ENCODE peak calls at places on chromosomes 12 and 14, in five cellular contexts. J is OCI-LY7, U is NB4, T is heart right ventricle, H is H9. Y is an unnamed sample.

GRCh38 chr12:18101043-18101442 is 11.1 kb upstream of the RERGL start:
- DNase-seq in J (peak; percentile 76), U (no peak), T (no peak), H (no peak), Y (no peak)

GRCh38 chr12:7995266-7995963 is 37.1 kb upstream of the FOXJ2 start:
- DNase-seq in J (peak; percentile 88), U (peak; percentile 89), T (peak; percentile 61), H (peak; percentile 91), Y (peak; percentile 66)

GRCh38 chr14:98227000-98227726 is 1044.8 kb downstream of the BCL11B start:
- DNase-seq in J (no peak), U (no peak), T (no peak), H (no peak), Y (no peak)

GRCh38 chr12:111270773-111271172 is 98.1 kb downstream of the PHETA1 start:
- DNase-seq in J (no peak), U (no peak), T (no peak), H (no peak), Y (no peak)

GRCh38 chr12:33427071-33427470 is 12.5 kb downstream of the SYT10 start:
- DNase-seq in J (peak; percentile 23), U (peak; percentile 60), T (no peak), H (peak; percentile 52), Y (no peak)

GRCh38 chr12:124497039-124497438 is 70.4 kb downstream of the NCOR2 start:
- DNase-seq in J (no peak), U (no peak), T (peak; percentile 34), H (no peak), Y (no peak)

GRCh38 chr12:12722351-12723146 is 5.4 kb downstream of the CDKN1B start:
- DNase-seq in J (peak; percentile 54), U (peak; percentile 65), T (no peak), H (no peak), Y (no peak)

GRCh38 chr14:67514650-67515385 is 18.3 kb upstream of the PLEKHH1 start:
- DNase-seq in J (peak; percentile 60), U (peak; percentile 53), T (peak; percentile 33), H (peak; percentile 42), Y (peak; percentile 55)

GRCh38 chr12:72282721-72283120 is 10.6 kb downstream of the TRHDE start:
- DNase-seq in J (no peak), U (no peak), T (no peak), H (no peak), Y (no peak)

GRCh38 chr14:68627868-68628604 is 164.8 kb downstream of the ZFP36L1 start:
- DNase-seq in J (no peak), U (no peak), T (peak; percentile 71), H (peak; percentile 85), Y (peak; percentile 66)

GRCh38 chr14:41609704-41610183 is 3.1 kb downstream of the LRFN5 start:
- DNase-seq in J (no peak), U (no peak), T (peak; percentile 44), H (peak; percentile 88), Y (peak; percentile 74)

GRCh38 chr14:71590131-71590530 is 342.1 kb upstream of the RGS6 start:
- DNase-seq in J (no peak), U (no peak), T (no peak), H (no peak), Y (no peak)

GRCh38 chr12:94195483-94195882 is 47.1 kb downstream of the PLXNC1 start:
- DNase-seq in J (no peak), U (no peak), T (no peak), H (no peak), Y (no peak)

GRCh38 chr14:45267084-45267483 is 14.1 kb upstream of the MIS18BP1 start:
- DNase-seq in J (no peak), U (no peak), T (no peak), H (no peak), Y (no peak)

GRCh38 chr12:125228519-125229260 is 163.5 kb downstream of the AACS start:
- DNase-seq in J (no peak), U (no peak), T (no peak), H (peak; percentile 79), Y (no peak)

GRCh38 chr12:22653790-22654189 is 28.8 kb downstream of the ETNK1 start:
- DNase-seq in J (no peak), U (no peak), T (no peak), H (no peak), Y (no peak)

GRCh38 chr14:24083462-24083861 is 10.6 kb upstream of the PCK2 start:
- DNase-seq in J (no peak), U (no peak), T (no peak), H (no peak), Y (no peak)

GRCh38 chr12:94267907-94268575 is 119.7 kb downstream of the PLXNC1 start:
- DNase-seq in J (no peak), U (no peak), T (no peak), H (no peak), Y (no peak)

GRCh38 chr12:52569726-52570125 is 3.9 kb downstream of the KRT74 start:
- DNase-seq in J (no peak), U (no peak), T (no peak), H (no peak), Y (no peak)

GRCh38 chr12:52603314-52603713 is 2.1 kb upstream of the KRT72 start:
- DNase-seq in J (no peak), U (no peak), T (no peak), H (peak; percentile 6), Y (no peak)

GRCh38 chr12:94644141-94644575 is 6.2 kb downstream of the TMCC3 start:
- DNase-seq in J (peak; percentile 41), U (peak; percentile 64), T (no peak), H (no peak), Y (peak; percentile 36)

GRCh38 chr14:88488897-88489296 is 65.9 kb downstream of the PTPN21 start:
- DNase-seq in J (no peak), U (no peak), T (no peak), H (no peak), Y (no peak)

GRCh38 chr12:26572131-26572530 is 260.9 kb downstream of the ITPR2 start:
- DNase-seq in J (no peak), U (no peak), T (no peak), H (no peak), Y (no peak)

DNA sequence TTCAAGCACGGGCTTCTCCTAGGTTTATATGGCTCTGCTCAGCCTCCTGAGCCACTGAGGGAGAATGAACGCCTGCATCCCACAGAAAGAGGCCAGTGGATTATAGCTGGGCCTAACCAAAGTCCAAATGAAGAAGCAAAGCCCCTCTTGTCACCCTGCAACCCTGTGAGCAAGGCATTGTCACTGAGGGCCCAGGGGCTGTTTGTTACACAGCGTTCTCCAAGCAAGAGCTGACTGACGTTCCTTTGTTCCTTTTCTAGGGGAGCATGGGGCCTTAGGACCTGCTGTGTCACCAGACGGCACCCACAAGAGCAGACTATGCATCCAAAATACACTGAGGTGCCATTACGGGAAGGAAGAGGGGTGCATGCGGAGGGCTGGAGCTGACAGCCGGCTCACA is 4.3 kb upstream of the FBRSL1 start:
- DNase-seq in J (no peak), U (no peak), T (no peak), H (no peak), Y (no peak)
- TF ChIP-seq CTCF in J (no peak), U (no peak), T (no peak), H (no peak), Y (no peak)

DNA sequence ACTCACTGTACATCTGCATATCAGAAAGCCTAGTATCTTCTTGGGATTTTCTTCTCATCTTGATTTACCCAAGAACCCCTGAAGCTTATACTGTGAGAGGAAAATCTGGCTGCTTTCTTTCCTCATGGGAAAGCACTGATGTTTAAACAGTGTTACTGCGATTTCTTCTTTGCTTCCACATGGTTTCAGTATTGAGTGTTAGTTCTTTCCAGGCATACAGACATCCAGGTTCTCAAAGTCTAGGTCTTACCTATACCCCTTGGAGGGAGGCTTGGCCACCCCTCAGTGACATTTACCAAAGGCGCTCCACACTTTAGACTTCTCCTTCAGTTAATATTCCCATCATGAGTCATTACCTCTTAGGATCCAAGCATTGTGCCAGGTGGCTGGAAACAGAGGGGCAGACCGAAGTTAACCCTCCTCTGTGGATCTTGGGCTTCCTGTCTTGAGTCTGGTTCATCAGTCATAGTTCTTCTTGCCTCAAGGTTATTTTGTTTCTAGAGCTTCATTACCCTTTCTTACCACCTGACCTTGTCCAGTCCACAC is 79.1 kb downstream of the TMEM117 start:
- DNase-seq in J (no peak), U (peak; percentile 12), T (no peak), H (no peak), Y (no peak)
- TF ChIP-seq CTCF in J (peak; percentile 35), U (peak; percentile 38), T (no peak), H (peak; percentile 65), Y (peak; percentile 23)

DNA sequence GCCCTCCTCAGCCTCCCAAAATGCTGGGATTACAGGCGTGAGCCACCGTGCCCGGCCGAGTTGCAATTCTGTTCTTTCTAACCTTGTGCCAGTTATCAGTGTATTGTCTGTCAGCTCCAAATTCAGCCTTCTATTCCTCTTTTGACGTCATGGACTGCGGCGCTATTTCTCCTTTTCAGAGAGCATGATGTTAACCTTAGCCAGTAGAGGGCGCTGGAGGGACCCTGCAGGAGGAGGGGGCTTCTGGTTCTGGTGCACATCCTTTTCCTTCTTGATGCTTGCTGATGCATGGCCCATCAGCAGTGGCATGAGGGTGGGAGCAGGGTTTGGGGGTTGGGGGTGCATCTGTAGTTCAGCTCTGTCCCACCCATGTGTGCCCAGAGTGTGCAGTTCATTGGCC is 179.3 kb upstream of the RMST start:
- DNase-seq in J (peak; percentile 39), U (peak; percentile 40), T (no peak), H (peak; percentile 52), Y (no peak)
- TF ChIP-seq CTCF in J (peak; percentile 74), U (peak; percentile 63), T (no peak), H (peak; percentile 79), Y (no peak)

DNA sequence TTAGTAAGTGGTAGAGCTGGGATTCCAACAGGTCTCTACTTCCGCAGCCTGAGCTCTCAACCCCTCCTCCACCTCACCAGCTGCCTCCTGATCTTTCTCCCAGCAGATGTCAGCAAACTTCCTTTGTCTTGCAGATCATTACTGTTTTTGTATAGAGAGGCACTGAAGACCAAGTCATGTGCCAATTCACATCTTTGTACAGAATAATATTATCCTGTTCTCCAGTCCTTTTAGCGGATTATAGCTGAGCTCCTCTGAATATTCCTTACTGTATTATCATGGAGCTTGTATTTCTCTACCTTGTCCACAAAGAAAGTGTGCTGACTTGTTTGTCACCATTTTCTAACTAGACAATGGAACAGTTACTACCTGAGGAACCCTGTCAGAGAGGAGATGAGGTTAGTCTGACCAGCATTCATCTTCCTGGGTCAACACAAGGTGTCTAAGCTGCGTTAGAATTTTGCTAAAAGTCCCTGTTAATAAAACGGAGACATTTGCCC is 142.3 kb upstream of the ARHGAP5 start:
- DNase-seq in J (no peak), U (peak; percentile 40), T (no peak), H (peak; percentile 85), Y (peak; percentile 17)
- TF ChIP-seq CTCF in J (peak; percentile 28), U (peak; percentile 3), T (peak; percentile 25), H (peak; percentile 47), Y (peak; percentile 20)

GRCh38 chr12:100061814-100062213 is 77.1 kb upstream of the ANKS1B start:
- DNase-seq in J (no peak), U (no peak), T (no peak), H (no peak), Y (no peak)

GRCh38 chr12:100058482-100059029 is 73.8 kb upstream of the ANKS1B start:
- DNase-seq in J (no peak), U (peak; percentile 13), T (no peak), H (no peak), Y (no peak)
- TF ChIP-seq CTCF in J (peak; percentile 35), U (no peak), T (no peak), H (no peak), Y (no peak)

GRCh38 chr14:86038401-86038985 is 508.5 kb downstream of the FLRT2 start:
- DNase-seq in J (peak; percentile 43), U (peak; percentile 59), T (peak; percentile 9), H (peak; percentile 80), Y (peak; percentile 60)
- TF ChIP-seq CTCF in J (peak; percentile 83), U (peak; percentile 86), T (peak; percentile 14), H (peak; percentile 83), Y (peak; percentile 69)

Y was measured in nephron progenitor cell.